ENCODE peak calls at places on chromosomes 3 and 15, in five cellular contexts. Y, O, B, I and V are unnamed samples.

GRCh38 chr3:172092658-172093057 is 53.3 kb downstream of the FNDC3B start:
- DNase-seq in Y (no peak), O (no peak), B (no peak), I (no peak), V (no peak)

GRCh38 chr3:171741377-171741776 is 68.9 kb downstream of the PLD1 start:
- DNase-seq in Y (no peak), O (no peak), B (no peak), I (no peak), V (no peak)

GRCh38 chr3:48715179-48715800 is 1.7 kb downstream of the IP6K2 start:
- DNase-seq in Y (no peak), O (peak; percentile 45), B (peak; percentile 93), I (peak; percentile 69), V (peak; percentile 86)

GRCh38 chr3:194089357-194090177 is 46.4 kb upstream of the HES1 start:
- DNase-seq in Y (peak; percentile 56), O (peak; percentile 45), B (peak; percentile 99), I (peak; percentile 97), V (peak; percentile 99)

GRCh38 chr3:9397911-9398714 is 698 bp downstream of the SETD5 start:
- DNase-seq in Y (peak; percentile 34), O (peak; percentile 38), B (peak; percentile 82), I (peak; percentile 29), V (peak; percentile 59)

GRCh38 chr3:56453027-56453426 is 15.2 kb downstream of the ERC2 start:
- DNase-seq in Y (no peak), O (no peak), B (peak; percentile 71), I (no peak), V (no peak)

GRCh38 chr3:52062499-52062898 is 6.1 kb upstream of the DUSP7 start:
- DNase-seq in Y (no peak), O (no peak), B (no peak), I (peak; percentile 90), V (peak; percentile 86)

GRCh38 chr15:31208804-31209203 is 107.3 kb upstream of the TRPM1 start:
- DNase-seq in Y (no peak), O (no peak), B (no peak), I (no peak), V (no peak)

GRCh38 chr3:174477491-174477890 is 381.6 kb upstream of the NAALADL2 start:
- DNase-seq in Y (no peak), O (no peak), B (no peak), I (no peak), V (no peak)

GRCh38 chr3:189981668-189982067 is 139.0 kb downstream of the P3H2 start:
- DNase-seq in Y (no peak), O (no peak), B (no peak), I (peak; percentile 89), V (peak; percentile 68)

GRCh38 chr15:67335534-67336222 is 81.1 kb downstream of the IQCH start:
- DNase-seq in Y (no peak), O (no peak), B (no peak), I (no peak), V (no peak)

DNA sequence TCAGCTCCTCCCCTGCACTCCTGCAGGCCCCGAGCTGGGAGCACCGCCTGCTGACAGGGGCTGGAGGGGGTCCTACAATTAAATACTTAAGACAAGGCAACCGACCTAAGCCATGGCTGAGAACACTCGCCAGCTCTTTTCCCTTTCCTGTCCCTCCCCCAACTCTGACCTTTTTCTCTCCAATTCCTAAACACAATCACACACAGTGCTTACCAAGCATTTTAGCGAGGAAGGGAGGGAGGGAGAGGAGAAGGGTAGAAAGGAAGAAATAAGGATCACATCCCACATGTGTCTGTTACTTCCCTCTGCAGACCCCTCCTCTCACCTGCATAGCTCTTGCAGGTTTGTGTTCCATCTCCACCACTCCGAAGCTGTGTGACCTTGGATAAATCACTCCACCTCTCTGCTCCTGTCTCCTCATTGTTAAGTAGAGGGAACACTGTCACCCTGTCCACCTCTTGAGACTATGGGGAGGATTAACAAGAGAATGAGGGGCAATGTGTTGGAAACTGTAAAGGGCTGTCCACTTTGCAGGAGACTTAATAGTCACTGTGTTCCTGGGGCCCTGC is 63.6 kb downstream of the CYP11A1 start:
- DNase-seq in Y (no peak), O (no peak), B (peak; percentile 51), I (no peak), V (no peak)
- H2AK5ac ChIP-seq in Y (no peak overlapping the region), O (no peak overlapping the region), B (no peak overlapping the region), I (no peak overlapping the region), V (no peak overlapping the region)

DNA sequence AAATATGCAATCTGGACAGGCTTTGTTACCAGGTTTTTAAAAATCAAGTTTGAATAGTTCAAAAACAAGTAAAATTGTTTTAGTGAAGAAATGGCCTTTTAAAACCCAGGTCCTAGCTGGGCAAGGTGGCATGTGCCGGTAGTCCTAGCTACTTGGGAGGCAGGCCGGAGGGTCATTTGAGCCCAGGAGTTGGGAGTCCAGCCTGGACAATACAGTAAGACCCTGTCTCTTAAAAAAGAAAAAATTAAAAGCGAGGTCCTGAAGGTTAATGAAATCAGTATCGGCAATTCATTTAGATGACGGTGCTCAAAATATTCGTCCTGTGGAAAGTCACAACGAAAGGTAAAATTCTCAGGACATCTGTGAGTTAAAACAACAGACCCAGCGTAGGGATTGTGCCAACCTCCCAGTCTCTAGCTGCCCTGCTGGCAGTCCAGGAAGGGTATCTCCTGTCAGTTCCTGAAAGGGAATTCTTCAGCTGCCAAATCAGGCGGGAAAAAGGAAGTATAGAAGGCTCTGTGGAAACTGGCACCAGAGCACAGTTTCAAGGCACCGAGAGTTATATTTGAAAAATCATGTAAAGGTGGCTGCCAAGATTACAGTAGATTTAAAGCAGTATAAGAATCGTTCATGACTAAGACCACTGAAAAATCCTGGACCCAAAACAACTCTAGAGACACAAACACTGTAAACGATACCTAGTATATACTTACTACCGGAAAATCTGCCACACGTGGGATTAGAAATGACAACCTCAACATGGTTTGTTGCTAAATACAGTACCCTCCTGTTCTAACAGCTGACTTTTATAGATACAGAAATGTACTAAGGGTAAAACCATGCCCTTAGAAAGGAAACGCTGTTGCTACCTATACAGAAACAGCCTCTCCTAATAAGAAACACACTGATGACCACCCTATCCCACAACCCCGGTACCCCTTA is 1.2 kb upstream of the ABHD17C start:
- DNase-seq in Y (no peak), O (no peak), B (no peak), I (peak; percentile 39), V (peak; percentile 35)
- H2BK120ac ChIP-seq in Y (no peak overlapping the region), O (no peak overlapping the region), B (no peak overlapping the region), I (peak overlapping the region; percentile 84), V (no peak overlapping the region)

DNA sequence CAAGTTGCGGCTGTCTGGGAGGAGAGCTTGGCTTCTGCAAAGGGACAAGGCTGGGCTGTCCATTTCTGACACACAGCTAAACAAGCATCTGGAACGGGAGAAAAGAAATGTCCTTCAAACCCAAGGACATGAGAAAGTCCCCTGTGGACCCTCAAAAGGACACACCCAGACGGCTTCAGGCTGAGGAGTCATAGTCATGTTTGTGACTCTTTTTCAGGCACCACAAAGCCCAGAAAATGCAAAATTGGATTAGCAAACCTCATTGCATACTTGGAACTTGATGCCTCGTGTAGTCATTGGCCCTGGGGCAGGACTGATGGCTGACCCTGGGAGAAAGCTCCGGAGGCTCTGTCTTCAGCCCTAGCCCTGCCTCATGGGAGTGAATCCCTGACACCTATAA is 21.5 kb downstream of the FAM174B start:
- DNase-seq in Y (peak; percentile 24), O (no peak), B (peak; percentile 53), I (no peak), V (no peak)
- H2AK5ac ChIP-seq in Y (no peak overlapping the region), O (no peak overlapping the region), B (no peak overlapping the region), I (no peak overlapping the region), V (no peak overlapping the region)

GRCh38 chr15:43067717-43068461 is 37.9 kb downstream of the UBR1 start:
- DNase-seq in Y (no peak), O (no peak), B (peak; percentile 15), I (peak; percentile 52), V (peak; percentile 86)
- H2BK120ac ChIP-seq in Y (no peak overlapping the region), O (no peak overlapping the region), B (no peak overlapping the region), I (no peak overlapping the region), V (no peak overlapping the region)

DNA sequence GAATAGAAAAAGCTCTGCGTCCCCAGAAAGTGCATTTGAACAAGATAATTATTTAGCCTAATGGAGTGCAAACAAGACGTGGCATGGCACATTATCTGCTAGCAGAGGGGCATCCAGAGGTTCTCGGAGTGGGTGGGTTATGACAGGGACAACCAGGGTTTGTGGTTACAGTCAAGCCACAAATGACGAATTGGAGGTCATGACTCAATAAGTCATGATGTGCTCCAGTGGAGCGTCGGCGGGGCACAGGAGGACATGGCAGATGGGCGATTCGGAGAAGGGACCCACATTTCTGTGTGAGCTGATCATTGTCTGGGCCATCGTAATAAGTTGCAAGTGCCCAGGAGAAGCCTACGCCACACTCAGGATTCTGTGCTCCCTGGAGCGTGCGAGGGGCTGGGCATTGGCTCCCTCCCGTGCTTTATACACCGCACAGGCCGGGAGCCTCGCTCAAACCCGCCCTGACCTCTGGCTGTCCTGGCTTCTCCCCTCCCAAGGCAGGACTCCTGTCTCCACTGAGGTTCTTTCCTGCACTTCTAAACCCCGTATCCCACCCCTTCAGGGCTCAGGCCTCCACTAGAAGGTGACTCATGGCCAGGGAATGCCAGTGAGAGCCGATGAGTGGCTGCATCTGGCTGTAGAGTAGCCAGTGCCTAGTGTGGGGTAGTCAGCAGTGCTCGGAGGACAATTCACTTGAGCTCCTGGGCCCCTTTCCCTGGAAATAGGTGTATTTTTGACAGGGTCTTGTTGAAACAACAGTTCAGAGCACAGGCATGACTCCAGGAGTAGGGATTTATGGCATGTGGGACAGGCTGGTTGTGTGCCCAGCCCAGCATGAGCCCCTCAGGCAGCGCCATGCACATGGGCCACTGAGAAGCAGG is 67.4 kb downstream of the GRIP2 start:
- DNase-seq in Y (peak; percentile 55), O (no peak), B (peak; percentile 88), I (peak; percentile 92), V (peak; percentile 95)
- H2AK5ac ChIP-seq in Y (no peak overlapping the region), O (no peak overlapping the region), B (no peak overlapping the region), I (peak overlapping the region; percentile 79), V (peak overlapping the region; percentile 77)

GRCh38 chr3:186760141-186760813 is 23.1 kb upstream of the EIF4A2 start:
- DNase-seq in Y (no peak), O (no peak), B (peak; percentile 37), I (no peak), V (no peak)
- H2BK120ac ChIP-seq in Y (no peak overlapping the region), O (no peak overlapping the region), B (no peak overlapping the region), I (no peak overlapping the region), V (no peak overlapping the region)

DNA sequence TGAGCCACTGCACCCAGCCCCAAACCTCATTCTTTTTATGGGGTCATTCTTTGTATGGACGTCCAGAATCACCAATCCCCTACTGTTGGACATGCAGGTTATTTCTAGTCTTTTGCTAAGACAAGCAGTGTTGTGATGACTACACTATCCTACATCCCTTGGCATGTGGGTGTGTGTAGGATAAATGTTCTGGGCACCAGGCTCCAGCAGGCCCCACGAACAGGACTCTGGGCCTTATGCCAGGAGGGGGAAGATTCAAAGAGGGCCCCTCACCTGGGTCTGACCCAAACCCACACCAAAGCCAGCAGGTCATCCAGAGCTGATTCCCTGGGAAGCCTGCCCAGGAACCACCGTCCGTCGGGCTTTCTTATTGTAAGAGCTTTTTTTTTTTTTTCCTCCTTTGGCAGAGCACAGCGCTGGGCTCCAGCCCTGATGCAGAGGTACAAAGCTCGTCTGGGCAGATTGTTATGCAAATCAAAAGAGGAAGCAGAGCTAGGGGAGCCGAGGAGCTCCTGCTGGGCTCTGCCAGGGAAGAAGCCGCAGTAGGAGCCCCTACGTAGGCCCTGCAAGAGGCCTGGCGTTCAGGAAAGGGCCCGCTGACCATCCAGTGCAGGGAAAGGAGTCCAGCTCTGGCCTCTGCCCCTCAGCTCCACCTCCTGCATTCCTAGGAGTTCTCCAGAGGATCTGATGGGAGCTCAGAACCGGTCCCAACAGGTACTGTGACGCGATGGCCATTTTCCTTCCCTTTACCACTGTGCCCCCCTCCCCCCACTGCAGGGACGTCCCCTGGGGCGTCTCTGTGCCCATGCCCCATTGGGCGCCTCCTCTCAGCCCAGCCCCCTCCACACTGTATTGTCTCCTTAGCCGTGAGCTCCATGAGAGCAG is 29.0 kb upstream of the FURIN start:
- DNase-seq in Y (peak; percentile 90), O (peak; percentile 33), B (peak; percentile 91), I (peak; percentile 14), V (no peak)
- H2AK5ac ChIP-seq in Y (no peak overlapping the region), O (peak overlapping the region; percentile 87), B (no peak overlapping the region), I (no peak overlapping the region), V (no peak overlapping the region)